ENCODE peak calls at places on chromosomes 6 and 20, in four cellular contexts. One of them, this sample, is unnamed.
A peak's percentile ranks its signal among the peaks of the same experiment; 100 is the strongest.

GRCh38 chr6:114419175-114419574 is 76.4 kb upstream of the HS3ST5 start:
- DNase-seq in A549: no peak
- DNase-seq in WTC11: no peak
- DNase-seq in K562: no peak
- DNase-seq in this sample: peak; percentile 52

GRCh38 chr6:125546827-125547226 is 202.6 kb upstream of the HEY2 start:
- DNase-seq in A549: no peak
- DNase-seq in WTC11: no peak
- DNase-seq in K562: peak; percentile 11
- DNase-seq in this sample: peak; percentile 57

GRCh38 chr6:136643850-136644596 is 93.8 kb upstream of the MAP7 start:
- DNase-seq in A549: peak; percentile 26
- DNase-seq in WTC11: peak; percentile 96
- DNase-seq in K562: peak; percentile 89
- DNase-seq in this sample: peak; percentile 65

GRCh38 chr20:9935285-9935684 is 96.4 kb upstream of the PAK5 start:
- DNase-seq in A549: no peak
- DNase-seq in WTC11: no peak
- DNase-seq in K562: no peak
- DNase-seq in this sample: no peak

GRCh38 chr6:125858427-125859320 is 67.9 kb downstream of the NCOA7 start:
- DNase-seq in A549: peak; percentile 85
- DNase-seq in WTC11: peak; percentile 75
- DNase-seq in K562: peak; percentile 85
- DNase-seq in this sample: peak; percentile 80

GRCh38 chr6:111661541-111662041 is 55.9 kb upstream of the TRAF3IP2 start:
- DNase-seq in A549: no peak
- DNase-seq in WTC11: peak; percentile 68
- DNase-seq in K562: peak; percentile 29
- DNase-seq in this sample: no peak

GRCh38 chr6:28589234-28589951 is 63.7 kb downstream of the GPX5 start:
- DNase-seq in A549: peak; percentile 47
- DNase-seq in WTC11: peak; percentile 81
- DNase-seq in K562: no peak
- DNase-seq in this sample: peak; percentile 95

GRCh38 chr20:20521736-20522135 is 153.8 kb downstream of the INSM1 start:
- DNase-seq in A549: no peak
- DNase-seq in WTC11: no peak
- DNase-seq in K562: no peak
- DNase-seq in this sample: no peak

GRCh38 chr20:47126374-47126705 is 230.2 kb downstream of the ZMYND8 start:
- DNase-seq in A549: no peak
- DNase-seq in WTC11: no peak
- DNase-seq in K562: no peak
- DNase-seq in this sample: no peak

GRCh38 chr20:49405696-49406095 is 76.8 kb downstream of the KCNB1 start:
- DNase-seq in A549: no peak
- DNase-seq in WTC11: no peak
- DNase-seq in K562: no peak
- DNase-seq in this sample: no peak

GRCh38 chr6:5765141-5765760 is 241.5 kb downstream of the NRN1 start:
- DNase-seq in A549: no peak
- DNase-seq in WTC11: no peak
- DNase-seq in K562: no peak
- DNase-seq in this sample: no peak

GRCh38 chr20:36462440-36463211 is 78.7 kb upstream of the MYL9 start:
- DNase-seq in A549: no peak
- DNase-seq in WTC11: no peak
- DNase-seq in K562: peak; percentile 38
- DNase-seq in this sample: no peak

GRCh38 chr20:35264755-35265154 is 13.2 kb downstream of the MMP24OS start:
- DNase-seq in A549: peak; percentile 61
- DNase-seq in WTC11: peak; percentile 58
- DNase-seq in K562: peak; percentile 56
- DNase-seq in this sample: peak; percentile 74

GRCh38 chr20:56795492-56795891 is 166.4 kb downstream of the TFAP2C start:
- DNase-seq in A549: no peak
- DNase-seq in WTC11: no peak
- DNase-seq in K562: no peak
- DNase-seq in this sample: no peak

GRCh38 chr6:26440977-26441358 is 664 bp downstream of the BTN3A3 start:
- DNase-seq in A549: no peak
- DNase-seq in WTC11: no peak
- DNase-seq in K562: no peak
- DNase-seq in this sample: no peak

GRCh38 chr6:14059791-14060436 is 57.7 kb upstream of the CD83 start:
- DNase-seq in A549: no peak
- DNase-seq in WTC11: no peak
- DNase-seq in K562: no peak
- DNase-seq in this sample: no peak

GRCh38 chr6:25882066-25882496 is 8.0 kb upstream of the SLC17A3 start:
- DNase-seq in A549: peak; percentile 10
- DNase-seq in WTC11: peak; percentile 89
- DNase-seq in K562: no peak
- DNase-seq in this sample: no peak

GRCh38 chr20:38520261-38520660 is 47.6 kb downstream of the RALGAPB start:
- DNase-seq in A549: no peak
- DNase-seq in WTC11: no peak
- DNase-seq in K562: no peak
- DNase-seq in this sample: no peak

GRCh38 chr6:110529907-110530306 is 53.5 kb upstream of the SLC22A16 start:
- DNase-seq in A549: no peak
- DNase-seq in WTC11: no peak
- DNase-seq in K562: no peak
- DNase-seq in this sample: no peak

GRCh38 chr6:109705258-109705657 is 14.2 kb downstream of the FIG4 start:
- DNase-seq in A549: peak; percentile 16
- DNase-seq in WTC11: peak; percentile 81
- DNase-seq in K562: peak; percentile 87
- DNase-seq in this sample: peak; percentile 78

GRCh38 chr20:11403711-11404110 is 514.0 kb upstream of the BTBD3 start:
- DNase-seq in A549: no peak
- DNase-seq in WTC11: no peak
- DNase-seq in K562: peak; percentile 0
- DNase-seq in this sample: no peak

DNA sequence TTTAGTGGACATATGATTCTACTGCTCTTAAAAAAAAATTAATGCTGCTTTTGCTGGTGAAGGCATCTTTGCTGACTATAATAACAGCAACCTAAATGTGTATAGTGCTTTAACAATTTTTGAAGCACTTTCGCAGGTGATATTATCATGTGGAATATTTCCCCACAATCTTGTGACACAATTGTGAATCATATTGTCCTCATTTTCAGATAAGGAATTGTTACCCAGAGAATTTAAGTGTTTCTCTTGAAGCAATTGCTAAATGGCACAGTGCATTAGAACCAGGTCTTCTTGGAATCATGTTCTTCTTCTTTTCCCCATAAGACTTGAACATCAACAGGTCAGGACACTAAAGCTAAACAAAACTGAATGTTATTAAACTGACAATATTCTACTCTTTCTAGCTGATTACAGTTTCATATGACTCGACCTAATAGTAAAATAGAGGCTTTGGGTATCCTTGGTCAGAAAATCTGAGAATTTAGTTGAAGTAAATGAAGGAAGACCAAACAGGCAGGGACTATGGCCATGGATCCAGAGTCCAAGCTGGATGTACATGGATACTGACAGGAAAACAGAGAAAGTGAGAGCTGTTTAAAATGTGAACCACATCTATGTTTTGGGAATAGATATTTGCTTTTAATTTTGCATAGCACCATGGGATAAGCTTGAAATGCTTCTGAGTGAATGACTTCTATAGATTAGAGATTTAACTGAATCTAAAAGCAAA is 121.8 kb upstream of the SLC35B3 start:
- DNase-seq in A549: no peak
- DNase-seq in WTC11: no peak
- DNase-seq in K562: no peak
- DNase-seq in this sample: no peak
- TF ChIP-seq HMGXB4 in A549: no peak
- TF ChIP-seq HMGXB4 in WTC11: no peak
- TF ChIP-seq HMGXB4 in K562: no peak
- TF ChIP-seq HMGXB4 in this sample: no peak

GRCh38 chr6:42049116-42049809 is 1.1 kb upstream of the TAF8 start:
- DNase-seq in A549: no peak
- DNase-seq in WTC11: peak; percentile 23
- DNase-seq in K562: peak; percentile 28
- DNase-seq in this sample: no peak

GRCh38 chr6:42046491-42047219 is 3.7 kb upstream of the TAF8 start:
- DNase-seq in A549: no peak
- DNase-seq in WTC11: no peak
- DNase-seq in K562: peak; percentile 57
- DNase-seq in this sample: no peak

GRCh38 chr6:42047220-42047590 is 3.1 kb upstream of the TAF8 start:
- DNase-seq in A549: no peak
- DNase-seq in WTC11: no peak
- DNase-seq in K562: no peak
- DNase-seq in this sample: no peak

GRCh38 chr6:42045538-42046460 is 4.5 kb upstream of the TAF8 start:
- DNase-seq in A549: no peak
- DNase-seq in WTC11: peak; percentile 58
- DNase-seq in K562: peak; percentile 93
- DNase-seq in this sample: no peak

GRCh38 chr6:42047790-42048405 is 2.4 kb upstream of the TAF8 start:
- DNase-seq in A549: no peak
- DNase-seq in WTC11: no peak
- DNase-seq in K562: no peak
- DNase-seq in this sample: no peak
- TF ChIP-seq HMGXB4 in A549: no peak
- TF ChIP-seq HMGXB4 in WTC11: no peak
- TF ChIP-seq HMGXB4 in K562: no peak
- TF ChIP-seq HMGXB4 in this sample: no peak

GRCh38 chr6:97885230-97885772 is 602.3 kb upstream of the MMS22L start:
- DNase-seq in A549: no peak
- DNase-seq in WTC11: no peak
- DNase-seq in K562: no peak
- DNase-seq in this sample: no peak
- TF ChIP-seq HMGXB4 in A549: no peak
- TF ChIP-seq HMGXB4 in WTC11: no peak
- TF ChIP-seq HMGXB4 in K562: no peak
- TF ChIP-seq HMGXB4 in this sample: no peak

DNA sequence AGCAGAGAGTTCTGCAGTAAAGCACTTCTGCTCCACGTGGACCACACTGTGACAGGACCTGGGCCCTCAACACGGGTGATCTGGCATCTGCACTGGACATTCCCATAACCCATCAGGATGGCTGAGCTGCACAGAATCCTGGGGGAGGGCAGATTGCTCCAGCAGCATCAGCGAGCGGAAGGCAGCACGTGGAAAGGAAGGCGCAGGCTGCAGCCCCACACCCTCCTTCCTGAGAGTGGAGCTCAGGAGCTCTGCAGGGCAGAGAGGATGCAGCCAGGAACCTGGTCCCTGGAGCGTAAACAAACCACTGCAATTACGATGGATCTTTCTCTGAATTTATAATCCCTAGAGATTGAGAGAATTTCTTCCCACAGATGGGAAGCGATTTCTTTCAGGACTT is 39.7 kb upstream of the EMILIN3 start:
- DNase-seq in A549: no peak
- DNase-seq in WTC11: no peak
- DNase-seq in K562: no peak
- DNase-seq in this sample: no peak
- TF ChIP-seq HMGXB4 in A549: no peak
- TF ChIP-seq HMGXB4 in WTC11: no peak
- TF ChIP-seq HMGXB4 in K562: no peak
- TF ChIP-seq HMGXB4 in this sample: no peak

GRCh38 chr6:168363811-168364792 is 44.5 kb upstream of the DACT2 start:
- DNase-seq in A549: no peak
- DNase-seq in WTC11: no peak
- DNase-seq in K562: no peak
- DNase-seq in this sample: no peak

GRCh38 chr6:168366473-168366872 is 46.9 kb upstream of the DACT2 start:
- DNase-seq in A549: no peak
- DNase-seq in WTC11: no peak
- DNase-seq in K562: no peak
- DNase-seq in this sample: no peak

GRCh38 chr6:168364793-168365421 is 45.3 kb upstream of the DACT2 start:
- DNase-seq in A549: no peak
- DNase-seq in WTC11: no peak
- DNase-seq in K562: no peak
- DNase-seq in this sample: no peak

GRCh38 chr6:168367285-168367720 is 47.7 kb upstream of the DACT2 start:
- DNase-seq in A549: no peak
- DNase-seq in WTC11: no peak
- DNase-seq in K562: no peak
- DNase-seq in this sample: no peak

GRCh38 chr6:168365422-168366165 is 46.0 kb upstream of the DACT2 start:
- DNase-seq in A549: no peak
- DNase-seq in WTC11: no peak
- DNase-seq in K562: no peak
- DNase-seq in this sample: no peak
- TF ChIP-seq HMGXB4 in A549: no peak
- TF ChIP-seq HMGXB4 in WTC11: no peak
- TF ChIP-seq HMGXB4 in K562: no peak
- TF ChIP-seq HMGXB4 in this sample: no peak

GRCh38 chr20:3651204-3651970 is 11.8 kb downstream of the GFRA4 start:
- DNase-seq in A549: no peak
- DNase-seq in WTC11: no peak
- DNase-seq in K562: no peak
- DNase-seq in this sample: no peak

GRCh38 chr20:3653921-3654320 is 9.3 kb downstream of the GFRA4 start:
- DNase-seq in A549: no peak
- DNase-seq in WTC11: no peak
- DNase-seq in K562: no peak
- DNase-seq in this sample: no peak

GRCh38 chr20:3654326-3655031 is 8.7 kb downstream of the GFRA4 start:
- DNase-seq in A549: no peak
- DNase-seq in WTC11: no peak
- DNase-seq in K562: no peak
- DNase-seq in this sample: no peak

GRCh38 chr20:3652646-3653596 is 10.3 kb downstream of the GFRA4 start:
- DNase-seq in A549: no peak
- DNase-seq in WTC11: no peak
- DNase-seq in K562: peak; percentile 42
- DNase-seq in this sample: no peak

DNA sequence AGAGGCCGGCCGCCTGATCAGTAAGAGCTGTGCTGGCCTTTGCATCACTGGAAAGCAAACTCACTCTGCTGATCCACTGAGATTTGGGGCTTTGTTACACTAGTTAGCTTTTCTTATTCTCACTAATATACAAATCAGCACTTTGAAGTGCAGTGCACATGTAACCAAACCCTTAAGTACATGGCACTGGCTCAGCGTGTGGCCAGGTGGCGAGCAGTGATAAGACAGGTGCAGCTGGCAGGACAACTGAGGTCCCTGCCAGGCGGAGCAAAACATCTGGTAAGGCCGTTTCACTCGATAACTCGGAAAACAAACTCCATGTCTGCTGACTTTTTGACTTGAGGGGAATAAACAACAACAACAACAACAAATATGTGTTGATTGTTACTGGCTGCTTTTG is 11.0 kb downstream of the GFRA4 start:
- DNase-seq in A549: no peak
- DNase-seq in WTC11: no peak
- DNase-seq in K562: peak; percentile 23
- DNase-seq in this sample: no peak
- TF ChIP-seq HMGXB4 in A549: no peak
- TF ChIP-seq HMGXB4 in WTC11: no peak
- TF ChIP-seq HMGXB4 in K562: no peak
- TF ChIP-seq HMGXB4 in this sample: no peak

GRCh38 chr6:148869589-148869988 is 122.8 kb downstream of the UST start:
- DNase-seq in A549: peak; percentile 19
- DNase-seq in WTC11: no peak
- DNase-seq in K562: no peak
- DNase-seq in this sample: no peak
- TF ChIP-seq HMGXB4 in A549: no peak
- TF ChIP-seq HMGXB4 in WTC11: no peak
- TF ChIP-seq HMGXB4 in K562: no peak
- TF ChIP-seq HMGXB4 in this sample: no peak

GRCh38 chr6:97697450-97697849 is 414.4 kb upstream of the MMS22L start:
- DNase-seq in A549: no peak
- DNase-seq in WTC11: no peak
- DNase-seq in K562: no peak
- DNase-seq in this sample: no peak
- TF ChIP-seq HMGXB4 in A549: no peak
- TF ChIP-seq HMGXB4 in WTC11: no peak
- TF ChIP-seq HMGXB4 in K562: no peak
- TF ChIP-seq HMGXB4 in this sample: no peak